ENCODE peak calls at places on chromosomes 7 and 10, in seven cellular contexts. B, D, L, O, V, E and A are unnamed samples.

GRCh38 chr7:140609646-140610045 is 31.0 kb downstream of the DENND2A start:
- DNase-seq in B (no peak), D (peak; percentile 57), L (peak; percentile 41), O (no peak), V (no peak), E (no peak), A (peak; percentile 93)

GRCh38 chr7:30278386-30278785 is 6.0 kb upstream of the ZNRF2 start:
- DNase-seq in B (no peak), D (no peak), L (no peak), O (no peak), V (no peak), E (no peak), A (no peak)

GRCh38 chr10:110456046-110456445 is 41.7 kb upstream of the DUSP5 start:
- DNase-seq in B (no peak), D (no peak), L (no peak), O (no peak), V (no peak), E (no peak), A (no peak)

GRCh38 chr7:135976312-135977019 is 693 bp downstream of the MTPN start:
- DNase-seq in B (no peak), D (no peak), L (no peak), O (no peak), V (no peak), E (peak; percentile 37), A (peak; percentile 46)

GRCh38 chr7:16422917-16423316 is 1.6 kb upstream of the CRPPA start:
- DNase-seq in B (no peak), D (no peak), L (no peak), O (no peak), V (no peak), E (no peak), A (no peak)

GRCh38 chr10:59807629-59808620 is 54.7 kb upstream of the MRLN start:
- DNase-seq in B (no peak), D (no peak), L (no peak), O (no peak), V (no peak), E (no peak), A (no peak)

GRCh38 chr7:4857189-4857588 is 4.6 kb downstream of the PAPOLB start:
- DNase-seq in B (no peak), D (no peak), L (no peak), O (no peak), V (no peak), E (no peak), A (no peak)

GRCh38 chr7:157139142-157140117 is 704 bp downstream of the UBE3C start:
- DNase-seq in B (peak; percentile 8), D (peak; percentile 49), L (no peak), O (no peak), V (no peak), E (peak; percentile 69), A (peak; percentile 80)

GRCh38 chr7:12895296-12895695 is 207.9 kb downstream of the ARL4A start:
- DNase-seq in B (no peak), D (peak; percentile 43), L (no peak), O (no peak), V (no peak), E (no peak), A (peak; percentile 31)